ENCODE peak calls at places on chromosome 10, in ten cellular contexts. C, D, A, U, V, Q, B, H, R and O are unnamed samples.
A peak's percentile ranks its signal among the peaks of the same experiment; 100 is the strongest.

GRCh38 chr10:30625110-30625509 is 4.4 kb downstream of the LYZL2 start:
- DNase-seq in D (no peak), B (no peak), C (no peak), Q (no peak), A (no peak), U (no peak), H (no peak), V (no peak), R (no peak), O (no peak)

GRCh38 chr10:3782456-3783312 is 2.3 kb downstream of the KLF6 start:
- DNase-seq in D (peak; percentile 53), H (no peak), B (peak; percentile 40), C (no peak), R (peak; percentile 87), V (peak; percentile 96), Q (no peak), A (no peak), U (no peak), O (no peak)

GRCh38 chr10:80196270-80196949 is 8.9 kb downstream of the ANXA11 start:
- DNase-seq in H (no peak), V (no peak), B (no peak), Q (no peak), D (peak; percentile 90), R (peak; percentile 89), A (no peak), C (no peak), U (no peak), O (no peak)

GRCh38 chr10:29760139-29760538 is 125.4 kb upstream of the SVIL start:
- DNase-seq in V (no peak), B (no peak), R (no peak), H (no peak), C (no peak), Q (no peak), D (no peak), A (no peak), U (no peak), O (no peak)

GRCh38 chr10:119541046-119541445 is 1.5 kb downstream of the RGS10 start:
- DNase-seq in U (no peak), Q (no peak), A (no peak), V (no peak), C (no peak), R (peak; percentile 56), H (no peak), B (no peak), D (no peak), O (no peak)

GRCh38 chr10:48684463-48684791 is 246 bp upstream of the WDFY4 start:
- DNase-seq in A (no peak), C (no peak), V (no peak), U (no peak), Q (no peak), D (no peak), B (no peak), R (no peak), H (no peak), O (no peak)

GRCh38 chr10:3775671-3776551 is 9.1 kb downstream of the KLF6 start:
- DNase-seq in H (no peak), B (no peak), C (no peak), D (no peak), Q (no peak), A (no peak), R (peak; percentile 56), U (no peak), V (no peak), O (no peak)

GRCh38 chr10:129642427-129642826 is 175.4 kb downstream of the MGMT start:
- DNase-seq in B (no peak), D (no peak), U (no peak), R (peak; percentile 80), Q (no peak), A (no peak), H (no peak), C (no peak), V (no peak), O (no peak)

GRCh38 chr10:58588673-58589265 is 76.1 kb downstream of the BICC1 start:
- DNase-seq in U (no peak), H (no peak), C (peak; percentile 21), D (no peak), R (peak; percentile 32), V (no peak), B (no peak), Q (no peak), A (no peak), O (no peak)

GRCh38 chr10:76017733-76018433 is 586.5 kb downstream of the LRMDA start:
- DNase-seq in R (no peak), V (no peak), H (no peak), B (no peak), C (no peak), D (no peak), A (no peak), Q (no peak), U (no peak), O (no peak)